ENCODE peak calls at places on chromosomes 5 and 9, in four cellular contexts. One of them, this sample, is unnamed. For H3K36me3, the result is how much of the 10 kb centered on the place peaks cover.

GRCh38 chr9:77916410-77916819 is 115.2 kb downstream of the GNAQ start:
- DNase-seq in astrocyte: no peak
- DNase-seq in Peyer's patch: no peak
- DNase-seq in OCI-LY7: no peak
- DNase-seq in this sample: no peak

GRCh38 chr5:134574521-134574920 is 49.1 kb downstream of the JADE2 start:
- DNase-seq in OCI-LY7: no peak
- DNase-seq in Peyer's patch: no peak
- DNase-seq in astrocyte: no peak
- DNase-seq in this sample: no peak

GRCh38 chr5:95931118-95931833 is 30.4 kb downstream of the ELL2 start:
- DNase-seq in OCI-LY7: no peak
- DNase-seq in astrocyte: no peak
- DNase-seq in Peyer's patch: no peak
- DNase-seq in this sample: no peak

GRCh38 chr5:110544603-110545002 is 181.9 kb downstream of the TMEM232 start:
- DNase-seq in OCI-LY7: no peak
- DNase-seq in astrocyte: no peak
- DNase-seq in Peyer's patch: no peak
- DNase-seq in this sample: no peak

GRCh38 chr9:131709741-131710499 is 30.0 kb downstream of the RAPGEF1 start:
- DNase-seq in astrocyte: peak
- DNase-seq in Peyer's patch: no peak
- DNase-seq in OCI-LY7: no peak
- DNase-seq in this sample: no peak

GRCh38 chr5:179267071-179267670 is 78.1 kb downstream of the ADAMTS2 start:
- DNase-seq in OCI-LY7: no peak
- DNase-seq in Peyer's patch: peak
- DNase-seq in astrocyte: no peak
- DNase-seq in this sample: no peak

GRCh38 chr9:121738969-121739368 is 87.5 kb downstream of the DAB2IP start:
- DNase-seq in Peyer's patch: no peak
- DNase-seq in OCI-LY7: no peak
- DNase-seq in astrocyte: peak
- DNase-seq in this sample: no peak

GRCh38 chr5:172106511-172107356 is 81.3 kb downstream of the STK10 start:
- DNase-seq in Peyer's patch: peak
- DNase-seq in astrocyte: no peak
- DNase-seq in OCI-LY7: peak
- DNase-seq in this sample: no peak

GRCh38 chr5:172871561-172871960 is 37.5 kb downstream of the ERGIC1 start:
- DNase-seq in Peyer's patch: no peak
- DNase-seq in astrocyte: no peak
- DNase-seq in OCI-LY7: no peak
- DNase-seq in this sample: no peak

GRCh38 chr9:22357016-22357415 is 89.6 kb upstream of the DMRTA1 start:
- DNase-seq in OCI-LY7: no peak
- DNase-seq in astrocyte: no peak
- DNase-seq in Peyer's patch: no peak
- DNase-seq in this sample: no peak

GRCh38 chr5:146565764-146566163 is 49.8 kb upstream of the GPR151 start:
- DNase-seq in OCI-LY7: peak
- DNase-seq in Peyer's patch: peak
- DNase-seq in astrocyte: peak
- DNase-seq in this sample: no peak

GRCh38 chr5:141958773-141959172 is 771 bp upstream of the PCDH12 start:
- DNase-seq in astrocyte: no peak
- DNase-seq in OCI-LY7: no peak
- DNase-seq in Peyer's patch: no peak
- DNase-seq in this sample: no peak

GRCh38 chr5:4042311-4042710 is 446.7 kb downstream of the IRX1 start:
- DNase-seq in Peyer's patch: no peak
- DNase-seq in OCI-LY7: no peak
- DNase-seq in astrocyte: no peak
- DNase-seq in this sample: no peak

GRCh38 chr5:139543423-139543991 is 17.6 kb upstream of the UBE2D2 start:
- DNase-seq in Peyer's patch: peak
- DNase-seq in OCI-LY7: peak
- DNase-seq in astrocyte: peak
- DNase-seq in this sample: no peak

GRCh38 chr5:64384761-64385160 is 121.1 kb upstream of the RGS7BP start:
- DNase-seq in Peyer's patch: no peak
- DNase-seq in OCI-LY7: peak
- DNase-seq in astrocyte: peak
- DNase-seq in this sample: peak

GRCh38 chr5:37825334-37825915 is 14.4 kb downstream of the GDNF start:
- DNase-seq in Peyer's patch: no peak
- DNase-seq in astrocyte: no peak
- DNase-seq in OCI-LY7: no peak
- DNase-seq in this sample: no peak

GRCh38 chr9:113350338-113350672 is 964 bp downstream of the BSPRY start:
- DNase-seq in astrocyte: no peak
- DNase-seq in OCI-LY7: no peak
- DNase-seq in Peyer's patch: no peak
- DNase-seq in this sample: no peak

GRCh38 chr9:127987103-127987614 is 6.4 kb upstream of the EEIG1 start:
- DNase-seq in Peyer's patch: peak
- DNase-seq in astrocyte: peak
- DNase-seq in OCI-LY7: no peak
- DNase-seq in this sample: no peak

GRCh38 chr9:2493106-2493505 is 128.5 kb upstream of the VLDLR start:
- DNase-seq in astrocyte: peak
- DNase-seq in OCI-LY7: no peak
- DNase-seq in Peyer's patch: no peak
- DNase-seq in this sample: no peak

GRCh38 chr9:101881508-101881907 is 143.1 kb upstream of the GRIN3A start:
- DNase-seq in Peyer's patch: no peak
- DNase-seq in astrocyte: no peak
- DNase-seq in OCI-LY7: no peak
- DNase-seq in this sample: no peak

GRCh38 chr9:113558632-113559502 is 95.3 kb downstream of the RGS3 start:
- DNase-seq in astrocyte: peak
- DNase-seq in Peyer's patch: peak
- DNase-seq in OCI-LY7: no peak
- DNase-seq in this sample: no peak

GRCh38 chr5:179606910-179607448 is 16.5 kb downstream of the HNRNPH1 start:
- DNase-seq in astrocyte: no peak
- DNase-seq in Peyer's patch: no peak
- DNase-seq in OCI-LY7: no peak
- DNase-seq in this sample: no peak

GRCh38 chr5:59037041-59037440 is 454.2 kb downstream of the RAB3C start:
- DNase-seq in astrocyte: no peak
- DNase-seq in OCI-LY7: no peak
- DNase-seq in Peyer's patch: no peak
- DNase-seq in this sample: no peak

GRCh38 chr5:4862500-4862899 is 277.6 kb upstream of the ADAMTS16 start:
- DNase-seq in OCI-LY7: peak
- DNase-seq in Peyer's patch: no peak
- DNase-seq in astrocyte: peak
- DNase-seq in this sample: peak

GRCh38 chr5:123708074-123708806 is 196.3 kb downstream of the CSNK1G3 start:
- DNase-seq in Peyer's patch: no peak
- DNase-seq in OCI-LY7: no peak
- DNase-seq in astrocyte: peak
- DNase-seq in this sample: no peak

GRCh38 chr5:78509884-78510769 is 138.4 kb downstream of the LHFPL2 start:
- DNase-seq in Peyer's patch: peak
- DNase-seq in astrocyte: no peak
- DNase-seq in OCI-LY7: peak
- DNase-seq in this sample: no peak

DNA sequence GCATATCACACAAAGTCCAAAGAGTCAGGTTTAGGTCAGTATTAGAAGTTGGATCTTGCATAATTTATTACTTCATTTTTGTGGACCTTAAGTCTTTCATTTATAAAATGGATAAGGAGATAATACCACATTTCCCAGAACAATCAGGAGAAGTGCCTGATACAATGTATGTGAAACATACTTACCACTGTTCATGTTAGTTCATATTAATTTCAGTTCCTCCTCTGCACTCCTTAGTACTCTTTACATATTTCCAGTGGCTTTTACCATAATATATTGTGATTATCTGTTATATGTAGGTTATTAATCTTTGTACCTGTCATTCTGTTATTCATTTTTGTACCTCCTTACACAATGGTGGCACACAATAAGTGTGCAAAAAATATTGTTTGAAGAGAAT is 214.4 kb downstream of the ARL15 start:
- DNase-seq in astrocyte: no peak
- DNase-seq in OCI-LY7: no peak
- DNase-seq in Peyer's patch: no peak
- DNase-seq in this sample: no peak
- H3K4me3 ChIP-seq in astrocyte: no peak
- H3K4me3 ChIP-seq in OCI-LY7: no peak
- H3K4me3 ChIP-seq in Peyer's patch: no peak
- H3K4me3 ChIP-seq in this sample: no peak

GRCh38 chr5:154901276-154901675 is 36.7 kb downstream of the GEMIN5 start:
- DNase-seq in OCI-LY7: no peak
- DNase-seq in astrocyte: peak
- DNase-seq in Peyer's patch: no peak
- DNase-seq in this sample: no peak

GRCh38 chr5:154899107-154899816 is 38.7 kb downstream of the GEMIN5 start:
- DNase-seq in Peyer's patch: no peak
- DNase-seq in astrocyte: no peak
- DNase-seq in OCI-LY7: no peak
- DNase-seq in this sample: no peak

GRCh38 chr5:154898210-154898609 is 39.8 kb downstream of the CNOT8 start:
- DNase-seq in OCI-LY7: no peak
- DNase-seq in astrocyte: no peak
- DNase-seq in Peyer's patch: no peak
- DNase-seq in this sample: no peak

GRCh38 chr5:154896562-154896919 is 38.1 kb downstream of the CNOT8 start:
- DNase-seq in OCI-LY7: no peak
- DNase-seq in astrocyte: no peak
- DNase-seq in Peyer's patch: no peak
- DNase-seq in this sample: no peak

GRCh38 chr5:154900071-154900470 is 37.9 kb downstream of the GEMIN5 start:
- DNase-seq in Peyer's patch: no peak
- DNase-seq in astrocyte: no peak
- DNase-seq in OCI-LY7: no peak
- DNase-seq in this sample: no peak
- H3K36me3 ChIP-seq in Peyer's patch: under half
- H3K36me3 ChIP-seq in astrocyte: half or more
- H3K36me3 ChIP-seq in OCI-LY7: half or more
- H3K36me3 ChIP-seq in this sample: under half

GRCh38 chr9:99447951-99448350 is 225.9 kb downstream of the SEC61B start:
- DNase-seq in astrocyte: no peak
- DNase-seq in OCI-LY7: no peak
- DNase-seq in Peyer's patch: no peak
- DNase-seq in this sample: no peak
- TF ChIP-seq CTCF in astrocyte: no peak
- TF ChIP-seq CTCF in OCI-LY7: no peak
- TF ChIP-seq CTCF in Peyer's patch: no peak
- TF ChIP-seq CTCF in this sample: no peak

GRCh38 chr9:133119461-133120342 is 1.3 kb downstream of the RALGDS start:
- DNase-seq in astrocyte: no peak
- DNase-seq in OCI-LY7: no peak
- DNase-seq in Peyer's patch: no peak
- DNase-seq in this sample: no peak
- H3K4me3 ChIP-seq in astrocyte: peak
- H3K4me3 ChIP-seq in OCI-LY7: no peak
- H3K4me3 ChIP-seq in Peyer's patch: peak
- H3K4me3 ChIP-seq in this sample: peak

GRCh38 chr5:55385227-55385626 is 77.4 kb downstream of the MTREX start:
- DNase-seq in astrocyte: no peak
- DNase-seq in Peyer's patch: no peak
- DNase-seq in OCI-LY7: no peak
- DNase-seq in this sample: no peak
- H3K36me3 ChIP-seq in astrocyte: under half
- H3K36me3 ChIP-seq in Peyer's patch: under half
- H3K36me3 ChIP-seq in OCI-LY7: half or more
- H3K36me3 ChIP-seq in this sample: under half

GRCh38 chr9:117021881-117022280 is 334.8 kb downstream of the TRIM32 start:
- DNase-seq in astrocyte: no peak
- DNase-seq in Peyer's patch: no peak
- DNase-seq in OCI-LY7: no peak
- DNase-seq in this sample: no peak
- TF ChIP-seq CTCF in astrocyte: no peak
- TF ChIP-seq CTCF in Peyer's patch: no peak
- TF ChIP-seq CTCF in OCI-LY7: no peak
- TF ChIP-seq CTCF in this sample: no peak

GRCh38 chr9:35813434-35814105 is 1.3 kb downstream of the HINT2 start:
- DNase-seq in OCI-LY7: peak
- DNase-seq in astrocyte: no peak
- DNase-seq in Peyer's patch: no peak
- DNase-seq in this sample: no peak
- H3K4me3 ChIP-seq in OCI-LY7: peak
- H3K4me3 ChIP-seq in astrocyte: peak
- H3K4me3 ChIP-seq in Peyer's patch: no peak
- H3K4me3 ChIP-seq in this sample: no peak

DNA sequence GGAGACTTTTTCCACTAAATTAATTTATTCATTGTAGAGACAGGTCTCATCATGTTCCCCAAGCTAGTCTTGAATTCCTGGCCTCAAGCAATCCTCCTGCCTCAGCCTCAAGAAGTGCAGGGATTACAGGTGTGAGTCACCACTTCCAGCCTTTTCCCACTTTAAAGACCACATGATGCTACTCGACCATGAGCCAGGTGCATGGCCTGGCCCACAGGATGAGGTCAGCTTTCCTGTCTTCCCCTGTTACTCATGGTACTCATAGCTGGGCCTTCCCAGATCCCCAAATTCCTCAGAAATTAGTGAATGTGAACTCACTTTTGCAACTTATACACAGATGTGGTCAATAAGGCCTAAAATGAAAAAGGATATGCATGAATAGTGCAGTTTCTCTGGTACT is 395.9 kb downstream of the SEMA5A start:
- DNase-seq in OCI-LY7: no peak
- DNase-seq in Peyer's patch: no peak
- DNase-seq in astrocyte: peak
- DNase-seq in this sample: peak
- H3K36me3 ChIP-seq in OCI-LY7: under half
- H3K36me3 ChIP-seq in Peyer's patch: under half
- H3K36me3 ChIP-seq in astrocyte: under half
- H3K36me3 ChIP-seq in this sample: under half

GRCh38 chr9:123370526-123371227 is 14.7 kb downstream of the CRB2 start:
- DNase-seq in Peyer's patch: no peak
- DNase-seq in OCI-LY7: no peak
- DNase-seq in astrocyte: no peak
- DNase-seq in this sample: no peak
- TF ChIP-seq CTCF in Peyer's patch: no peak
- TF ChIP-seq CTCF in OCI-LY7: no peak
- TF ChIP-seq CTCF in astrocyte: no peak
- TF ChIP-seq CTCF in this sample: no peak

DNA sequence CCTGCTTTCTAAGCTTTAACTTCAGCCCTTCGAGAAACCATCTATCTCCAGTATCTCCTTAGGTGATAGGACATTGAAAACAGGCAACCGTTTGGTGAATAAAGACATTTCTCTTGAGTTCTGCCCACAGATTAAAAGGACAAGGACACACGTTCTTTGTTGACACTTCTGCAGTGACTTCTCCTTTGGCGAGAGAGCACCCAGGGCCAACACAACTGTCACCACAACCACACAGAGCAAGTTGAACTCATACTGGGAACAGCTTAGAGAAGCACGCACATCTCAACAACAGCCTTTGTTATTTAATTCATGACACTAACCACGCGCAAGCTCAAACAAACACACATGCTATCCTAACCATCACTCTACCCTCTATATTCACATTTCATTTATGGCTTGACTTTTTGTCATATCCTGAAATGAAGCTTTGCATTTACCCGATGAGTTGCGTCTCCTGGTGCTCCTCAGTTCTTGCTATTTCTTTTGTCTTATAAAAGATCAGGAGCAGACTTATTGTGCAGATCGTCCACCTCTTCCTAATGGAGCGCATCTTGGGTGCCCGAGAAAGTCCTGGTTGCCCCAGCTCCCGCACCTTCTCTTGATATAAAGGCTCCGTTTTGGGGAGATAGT is 561 bp downstream of the ST8SIA4 start:
- DNase-seq in Peyer's patch: peak
- DNase-seq in astrocyte: no peak
- DNase-seq in OCI-LY7: no peak
- DNase-seq in this sample: no peak
- H3K4me3 ChIP-seq in Peyer's patch: peak
- H3K4me3 ChIP-seq in astrocyte: peak
- H3K4me3 ChIP-seq in OCI-LY7: peak
- H3K4me3 ChIP-seq in this sample: peak

This sample was measured in kidney epithelial cell.